ENCODE peak calls at places on chromosomes 3 and 15, in four cellular contexts. One of them, this sample, is unnamed. For H3K27me3, the result is how much of the 10 kb centered on the place peaks cover.

GRCh38 chr3:193168911-193169310 is 72.1 kb upstream of the PLAAT1 start:
- DNase-seq in CD8-positive, alpha-beta T cell: no peak
- DNase-seq in psoas muscle: no peak
- DNase-seq in right atrium auricular region: no peak
- DNase-seq in this sample: no peak

GRCh38 chr15:23069496-23070166 is 30.3 kb upstream of the TUBGCP5 start:
- DNase-seq in CD8-positive, alpha-beta T cell: no peak
- DNase-seq in psoas muscle: no peak
- DNase-seq in right atrium auricular region: no peak
- DNase-seq in this sample: no peak

GRCh38 chr3:35537265-35537664 is 102.1 kb upstream of the ARPP21 start:
- DNase-seq in CD8-positive, alpha-beta T cell: no peak
- DNase-seq in psoas muscle: no peak
- DNase-seq in right atrium auricular region: no peak
- DNase-seq in this sample: no peak

GRCh38 chr3:187738400-187739124 is 6.7 kb downstream of the BCL6 start:
- DNase-seq in CD8-positive, alpha-beta T cell: peak
- DNase-seq in psoas muscle: peak
- DNase-seq in right atrium auricular region: peak
- DNase-seq in this sample: peak

GRCh38 chr3:94303897-94304296 is 241.0 kb downstream of the NSUN3 start:
- DNase-seq in CD8-positive, alpha-beta T cell: no peak
- DNase-seq in psoas muscle: no peak
- DNase-seq in right atrium auricular region: no peak
- DNase-seq in this sample: no peak

GRCh38 chr15:48408337-48408736 is 77.1 kb downstream of the DUT start:
- DNase-seq in CD8-positive, alpha-beta T cell: no peak
- DNase-seq in psoas muscle: no peak
- DNase-seq in right atrium auricular region: no peak
- DNase-seq in this sample: no peak

GRCh38 chr3:45225465-45226205 is 452 bp downstream of the TMEM158 start:
- DNase-seq in CD8-positive, alpha-beta T cell: peak
- DNase-seq in psoas muscle: peak
- DNase-seq in right atrium auricular region: no peak
- DNase-seq in this sample: no peak

GRCh38 chr15:73950479-73951043 is 24.3 kb downstream of the LOXL1 start:
- DNase-seq in CD8-positive, alpha-beta T cell: no peak
- DNase-seq in psoas muscle: peak
- DNase-seq in right atrium auricular region: no peak
- DNase-seq in this sample: no peak

GRCh38 chr15:94667109-94667508 is 435.7 kb downstream of the MCTP2 start:
- DNase-seq in CD8-positive, alpha-beta T cell: no peak
- DNase-seq in psoas muscle: no peak
- DNase-seq in right atrium auricular region: no peak
- DNase-seq in this sample: no peak

GRCh38 chr3:71641669-71642068 is 58.1 kb upstream of the FOXP1 start:
- DNase-seq in CD8-positive, alpha-beta T cell: no peak
- DNase-seq in psoas muscle: no peak
- DNase-seq in right atrium auricular region: no peak
- DNase-seq in this sample: no peak

GRCh38 chr3:53668872-53669271 is 174.5 kb downstream of the CACNA1D start:
- DNase-seq in CD8-positive, alpha-beta T cell: no peak
- DNase-seq in psoas muscle: no peak
- DNase-seq in right atrium auricular region: no peak
- DNase-seq in this sample: no peak

GRCh38 chr3:104564045-104564643 is 802.6 kb upstream of the ALCAM start:
- DNase-seq in CD8-positive, alpha-beta T cell: peak
- DNase-seq in psoas muscle: no peak
- DNase-seq in right atrium auricular region: no peak
- DNase-seq in this sample: peak

GRCh38 chr15:89672221-89673161 is 6.7 kb downstream of the PLIN1 start:
- DNase-seq in CD8-positive, alpha-beta T cell: no peak
- DNase-seq in psoas muscle: no peak
- DNase-seq in right atrium auricular region: peak
- DNase-seq in this sample: no peak

DNA sequence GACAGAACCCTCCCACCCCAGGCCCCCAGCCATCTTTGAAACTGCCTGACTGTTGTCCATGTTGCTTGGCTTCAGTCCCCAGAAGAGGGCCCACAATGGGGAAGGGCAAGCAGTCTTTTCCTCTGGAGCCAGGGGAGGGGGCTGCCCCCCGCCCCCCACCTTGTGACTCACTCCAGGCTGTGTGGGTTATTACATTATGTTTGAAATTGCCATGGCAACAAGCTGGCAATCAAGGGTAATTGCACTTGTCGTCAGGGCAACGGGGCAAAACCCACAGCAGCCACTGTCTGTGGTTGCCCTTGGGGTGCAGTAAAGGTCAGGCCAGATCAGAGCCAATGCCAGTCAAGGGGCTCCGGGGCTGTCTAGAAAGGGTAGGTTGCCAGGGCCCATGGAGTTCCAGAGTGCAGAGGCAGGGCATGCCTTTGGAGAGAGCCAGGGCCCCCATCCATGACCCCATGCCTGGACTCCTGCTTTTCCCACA is 3.1 kb upstream of the CAMKV start:
- DNase-seq in CD8-positive, alpha-beta T cell: peak
- DNase-seq in psoas muscle: no peak
- DNase-seq in right atrium auricular region: no peak
- DNase-seq in this sample: no peak
- TF ChIP-seq CTCF in CD8-positive, alpha-beta T cell: no peak
- TF ChIP-seq CTCF in psoas muscle: no peak
- TF ChIP-seq CTCF in right atrium auricular region: no peak
- TF ChIP-seq CTCF in this sample: no peak

GRCh38 chr3:152970851-152971250 is 135.9 kb downstream of the P2RY1 start:
- DNase-seq in CD8-positive, alpha-beta T cell: no peak
- DNase-seq in psoas muscle: no peak
- DNase-seq in right atrium auricular region: no peak
- DNase-seq in this sample: no peak
- H3K27me3 ChIP-seq in CD8-positive, alpha-beta T cell: under half
- H3K27me3 ChIP-seq in psoas muscle: under half
- H3K27me3 ChIP-seq in right atrium auricular region: under half
- H3K27me3 ChIP-seq in this sample: under half

GRCh38 chr15:78234515-78235040 is at the start of gene ACSBG1:
- DNase-seq in CD8-positive, alpha-beta T cell: no peak
- DNase-seq in psoas muscle: no peak
- DNase-seq in right atrium auricular region: no peak
- DNase-seq in this sample: no peak
- H3K27ac ChIP-seq in CD8-positive, alpha-beta T cell: no peak
- H3K27ac ChIP-seq in psoas muscle: no peak
- H3K27ac ChIP-seq in right atrium auricular region: no peak
- H3K27ac ChIP-seq in this sample: no peak

GRCh38 chr15:78167227-78167888 is 18.2 kb downstream of the IDH3A start:
- DNase-seq in CD8-positive, alpha-beta T cell: no peak
- DNase-seq in psoas muscle: no peak
- DNase-seq in right atrium auricular region: no peak
- DNase-seq in this sample: no peak

GRCh38 chr15:78174398-78174797 is 25.2 kb downstream of the IDH3A start:
- DNase-seq in CD8-positive, alpha-beta T cell: peak
- DNase-seq in psoas muscle: no peak
- DNase-seq in right atrium auricular region: no peak
- DNase-seq in this sample: no peak

GRCh38 chr15:78171864-78172472 is 22.8 kb downstream of the IDH3A start:
- DNase-seq in CD8-positive, alpha-beta T cell: no peak
- DNase-seq in psoas muscle: no peak
- DNase-seq in right atrium auricular region: no peak
- DNase-seq in this sample: no peak

GRCh38 chr15:78168591-78168990 is 19.4 kb downstream of the IDH3A start:
- DNase-seq in CD8-positive, alpha-beta T cell: no peak
- DNase-seq in psoas muscle: no peak
- DNase-seq in right atrium auricular region: no peak
- DNase-seq in this sample: no peak

GRCh38 chr15:78170848-78171773 is 21.9 kb downstream of the IDH3A start:
- DNase-seq in CD8-positive, alpha-beta T cell: no peak
- DNase-seq in psoas muscle: no peak
- DNase-seq in right atrium auricular region: no peak
- DNase-seq in this sample: no peak
- TF ChIP-seq CTCF in CD8-positive, alpha-beta T cell: no peak
- TF ChIP-seq CTCF in psoas muscle: no peak
- TF ChIP-seq CTCF in right atrium auricular region: no peak
- TF ChIP-seq CTCF in this sample: no peak

This sample was measured in tibial artery.